ENCODE peak calls at places on chromosomes 11 and 22, in five cellular contexts. T, L, Z, R and W are unnamed samples.

GRCh38 chr22:50576070-50576469 is 2.2 kb downstream of the CPT1B start:
- DNase-seq in T (peak; percentile 90), L (peak; percentile 78), Z (no peak), R (no peak), W (no peak)

GRCh38 chr11:114075891-114076441 is 16.5 kb downstream of the ZBTB16 start:
- DNase-seq in T (peak; percentile 92), L (peak; percentile 88), Z (no peak), R (no peak), W (no peak)

GRCh38 chr22:36660510-36660840 is 43.1 kb downstream of the CACNG2 start:
- DNase-seq in T (no peak), L (no peak), Z (no peak), R (no peak), W (no peak)

GRCh38 chr11:88590366-88590765 is 252.8 kb upstream of the CTSC start:
- DNase-seq in T (no peak), L (no peak), Z (no peak), R (no peak), W (no peak)

GRCh38 chr11:3340025-3340424 is 38.9 kb downstream of the ZNF195 start:
- DNase-seq in T (peak; percentile 91), L (peak; percentile 1), Z (no peak), R (no peak), W (peak; percentile 13)

GRCh38 chr11:132792341-132793140 is 739.8 kb downstream of the OPCML start:
- DNase-seq in T (no peak), L (peak; percentile 76), Z (no peak), R (no peak), W (no peak)

GRCh38 chr11:123616505-123617198 is 37.8 kb downstream of the SCN3B start:
- DNase-seq in T (peak; percentile 94), L (no peak), Z (no peak), R (no peak), W (no peak)

GRCh38 chr11:95485115-95485900 is 254.3 kb upstream of the SESN3 start:
- DNase-seq in T (peak; percentile 87), L (no peak), Z (no peak), R (no peak), W (peak; percentile 20)

GRCh38 chr11:64742087-64742939 is 1.6 kb downstream of the RASGRP2 start:
- DNase-seq in T (peak; percentile 94), L (peak; percentile 72), Z (no peak), R (no peak), W (no peak)

GRCh38 chr22:39300198-39300830 is 19.1 kb downstream of the RPL3 start:
- DNase-seq in T (peak; percentile 81), L (peak; percentile 60), Z (no peak), R (peak; percentile 76), W (no peak)

GRCh38 chr11:37712246-37712645 is 1114.2 kb upstream of the RAG2 start:
- DNase-seq in T (no peak), L (peak; percentile 48), Z (no peak), R (no peak), W (no peak)
- TF ChIP-seq CTCF in T (peak; percentile 30), L (peak; percentile 23), Z (no peak), R (no peak), W (no peak)

GRCh38 chr11:82003671-82004148 is 730.0 kb downstream of the FAM181B start:
- DNase-seq in T (no peak), L (no peak), Z (no peak), R (no peak), W (no peak)

GRCh38 chr11:82009133-82009532 is 724.5 kb downstream of the FAM181B start:
- DNase-seq in T (no peak), L (no peak), Z (no peak), R (no peak), W (no peak)

GRCh38 chr11:82007536-82007935 is 726.1 kb downstream of the FAM181B start:
- DNase-seq in T (no peak), L (no peak), Z (no peak), R (no peak), W (no peak)

GRCh38 chr11:82003024-82003423 is 730.6 kb downstream of the FAM181B start:
- DNase-seq in T (no peak), L (no peak), Z (no peak), R (no peak), W (no peak)

DNA sequence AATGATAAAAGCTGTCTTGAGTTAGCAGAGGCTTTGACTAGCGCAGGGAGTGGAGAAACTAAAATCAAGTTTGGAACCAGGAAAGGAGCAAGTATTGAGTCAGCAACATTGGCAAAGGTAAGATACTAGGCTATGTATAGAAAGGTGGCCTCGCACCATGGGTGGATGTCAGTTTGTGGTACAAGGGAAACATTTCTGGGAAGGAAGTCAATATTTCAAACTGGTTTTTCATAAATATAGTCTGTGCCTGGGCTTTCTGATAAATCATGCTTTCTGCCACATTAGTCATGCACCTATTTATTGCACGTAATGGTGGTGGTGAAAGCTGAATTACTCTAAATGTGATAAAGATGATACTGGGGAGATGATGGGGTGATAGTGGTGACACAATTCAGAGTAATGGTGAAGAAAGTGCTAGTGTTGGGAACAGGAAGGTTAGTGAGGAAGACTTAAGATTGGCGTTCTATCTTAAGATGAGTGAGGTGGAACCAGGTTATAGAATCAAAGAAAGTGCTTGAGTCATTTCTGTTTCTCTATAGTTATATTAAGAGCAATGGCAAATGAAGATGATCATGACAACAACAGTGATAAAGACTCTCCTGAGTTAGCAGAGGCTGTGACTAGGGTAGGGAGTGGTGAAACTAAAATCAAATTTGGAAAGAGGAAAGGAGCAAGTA is 729.0 kb downstream of the FAM181B start:
- DNase-seq in T (no peak), L (no peak), Z (no peak), R (no peak), W (no peak)
- H3K4me3 ChIP-seq in T (no peak overlapping the region), L (no peak overlapping the region), Z (no peak overlapping the region), R (no peak overlapping the region), W (no peak overlapping the region)

GRCh38 chr11:894575-895201 is 15.9 kb downstream of the CHID1 start:
- DNase-seq in T (peak; percentile 87), L (peak; percentile 52), Z (no peak), R (no peak), W (no peak)
- TF ChIP-seq CTCF in T (no peak), L (peak; percentile 36), Z (no peak), R (no peak), W (peak; percentile 27)

GRCh38 chr11:86513746-86514373 is 139.2 kb downstream of the CCDC81 start:
- DNase-seq in T (no peak), L (no peak), Z (no peak), R (no peak), W (no peak)
- H3K4me3 ChIP-seq in T (no peak overlapping the region), L (no peak overlapping the region), Z (no peak overlapping the region), R (no peak overlapping the region), W (no peak overlapping the region)